ENCODE peak calls at places on chromosome 1, in seven cellular contexts. A is mesenteric fat pad; Y is iPS-NIHi11; D is heart right ventricle; P is brain microvascular endothelial cell; V is thoracic aorta; F is activated CD8-positive, alpha-beta memory T cell treated with anti-CD3 and anti-CD28 coated beads for 48 hours. T is an unnamed sample.

GRCh38 chr1:44650159-44650831 is 24.0 kb downstream of the TMEM53 start:
- DNase-seq in A (no peak), Y (peak), D (peak), P (no peak), V (no peak), F (no peak), T (no peak)

GRCh38 chr1:54310439-54311328 is 95.5 kb downstream of the SSBP3 start:
- DNase-seq in A (no peak), Y (peak), D (peak), P (peak), V (no peak), F (no peak), T (no peak)

GRCh38 chr1:218407630-218408029 is 62.5 kb downstream of the TGFB2 start:
- DNase-seq in A (no peak), Y (no peak), D (no peak), P (no peak), V (no peak), F (no peak), T (no peak)

GRCh38 chr1:237875291-237875690 is 15.4 kb downstream of the ZP4 start:
- DNase-seq in A (no peak), Y (no peak), D (no peak), P (no peak), V (no peak), F (no peak), T (no peak)

GRCh38 chr1:175784826-175785225 is 41.4 kb upstream of the TNR start:
- DNase-seq in A (no peak), Y (peak), D (no peak), P (no peak), V (no peak), F (no peak), T (no peak)

GRCh38 chr1:34787461-34788420 is 5.1 kb upstream of the GJA4 start:
- DNase-seq in A (no peak), Y (peak), D (no peak), P (peak), V (no peak), F (no peak), T (no peak)

GRCh38 chr1:172473842-172474241 is 30.0 kb upstream of the PIGC start:
- DNase-seq in A (no peak), Y (no peak), D (no peak), P (no peak), V (no peak), F (no peak), T (no peak)

GRCh38 chr1:72140222-72140621 is 142.1 kb downstream of the NEGR1 start:
- DNase-seq in A (no peak), Y (no peak), D (no peak), P (peak), V (no peak), F (no peak), T (no peak)

GRCh38 chr1:162081316-162081715 is 11.8 kb downstream of the NOS1AP start:
- DNase-seq in A (no peak), Y (no peak), D (no peak), P (no peak), V (no peak), F (no peak), T (no peak)

GRCh38 chr1:95046359-95046758 is 26.4 kb downstream of the ALG14 start:
- DNase-seq in A (no peak), Y (no peak), D (no peak), P (no peak), V (no peak), F (no peak), T (no peak)

GRCh38 chr1:236608930-236609726 is 4.8 kb upstream of the HEATR1 start:
- DNase-seq in A (no peak), Y (peak), D (peak), P (peak), V (no peak), F (no peak), T (no peak)